ENCODE peak calls at places on chromosome 1, in seven cellular contexts. B is A549, D is GM20000, Y is lower leg skin, Q is IMR-90, E is coronary artery, O is lung. T is an unnamed sample.

GRCh38 chr1:100309863-100310262 is 42.4 kb upstream of the CDC14A start:
- DNase-seq in D (no peak), O (no peak), B (no peak), Q (no peak), Y (no peak), E (no peak), T (no peak)

GRCh38 chr1:234987415-234988159 is 141.1 kb downstream of the TOMM20 start:
- DNase-seq in O (peak; percentile 68), B (peak; percentile 55), Q (peak; percentile 87), Y (peak; percentile 96), E (peak; percentile 97), D (peak; percentile 49), T (no peak)

GRCh38 chr1:54710841-54711240 is 4.8 kb upstream of the TTC4 start:
- DNase-seq in D (no peak), Q (no peak), E (no peak), B (no peak), O (no peak), Y (peak; percentile 46), T (no peak)

GRCh38 chr1:19452221-19452663 is 33.1 kb downstream of the CAPZB start:
- DNase-seq in Y (peak; percentile 90), B (no peak), E (peak; percentile 90), Q (peak; percentile 57), O (peak; percentile 65), D (no peak), T (no peak)

GRCh38 chr1:85406887-85407593 is 57.9 kb downstream of the DDAH1 start:
- DNase-seq in Q (peak; percentile 94), O (peak; percentile 51), D (no peak), E (no peak), Y (no peak), B (peak; percentile 50), T (peak; percentile 4)

GRCh38 chr1:109514846-109515245 is 5.3 kb upstream of the AMIGO1 start:
- DNase-seq in Q (no peak), D (no peak), O (no peak), E (no peak), B (no peak), Y (no peak), T (no peak)

GRCh38 chr1:90537606-90538362 is 179.3 kb downstream of the BARHL2 start:
- DNase-seq in B (no peak), D (no peak), Q (no peak), Y (no peak), O (no peak), E (no peak), T (no peak)

GRCh38 chr1:77687519-77687906 is 5.1 kb upstream of the ZZZ3 start:
- DNase-seq in D (no peak), Y (no peak), O (no peak), B (no peak), E (no peak), Q (no peak), T (no peak)

GRCh38 chr1:47852006-47852686 is 145.0 kb downstream of the TRABD2B start:
- DNase-seq in B (no peak), E (peak; percentile 62), Q (no peak), D (no peak), O (no peak), Y (peak; percentile 73), T (no peak)

GRCh38 chr1:7040969-7041368 is 255.7 kb downstream of the CAMTA1 start:
- DNase-seq in B (no peak), D (no peak), Y (peak; percentile 61), E (no peak), O (no peak), Q (no peak), T (no peak)

GRCh38 chr1:113804421-113805255 is 7.6 kb downstream of the RSBN1 start:
- DNase-seq in E (no peak), Y (no peak), O (no peak), B (peak; percentile 67), D (no peak), Q (peak; percentile 92), T (no peak)

DNA sequence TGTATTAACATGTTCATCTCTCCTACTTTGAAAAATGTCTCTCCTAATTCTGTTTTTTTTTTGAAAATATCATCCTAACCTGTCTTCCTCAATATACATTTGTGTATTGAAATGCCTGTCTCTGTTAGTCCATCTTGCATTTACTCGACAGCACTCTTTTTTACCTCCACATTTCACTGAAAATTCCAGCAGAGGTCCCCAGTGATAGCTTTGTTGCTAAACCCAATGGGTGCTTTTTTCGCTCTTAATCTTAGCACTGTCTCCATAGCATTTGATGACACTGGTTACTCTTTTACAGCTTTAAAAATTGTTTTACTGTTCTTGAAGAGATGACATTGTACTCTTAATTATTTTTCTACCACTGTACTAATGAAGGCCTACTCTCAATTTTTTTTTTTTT is 10.8 kb downstream of the OSBPL9 start:
- DNase-seq in B (no peak), Y (no peak), E (no peak), D (peak; percentile 45), O (no peak), Q (peak; percentile 67), T (no peak)
- TF ChIP-seq CTCF in B (peak; percentile 38), Y (no peak), E (no peak), D (no peak), O (no peak), Q (peak; percentile 66), T (peak; percentile 54)

DNA sequence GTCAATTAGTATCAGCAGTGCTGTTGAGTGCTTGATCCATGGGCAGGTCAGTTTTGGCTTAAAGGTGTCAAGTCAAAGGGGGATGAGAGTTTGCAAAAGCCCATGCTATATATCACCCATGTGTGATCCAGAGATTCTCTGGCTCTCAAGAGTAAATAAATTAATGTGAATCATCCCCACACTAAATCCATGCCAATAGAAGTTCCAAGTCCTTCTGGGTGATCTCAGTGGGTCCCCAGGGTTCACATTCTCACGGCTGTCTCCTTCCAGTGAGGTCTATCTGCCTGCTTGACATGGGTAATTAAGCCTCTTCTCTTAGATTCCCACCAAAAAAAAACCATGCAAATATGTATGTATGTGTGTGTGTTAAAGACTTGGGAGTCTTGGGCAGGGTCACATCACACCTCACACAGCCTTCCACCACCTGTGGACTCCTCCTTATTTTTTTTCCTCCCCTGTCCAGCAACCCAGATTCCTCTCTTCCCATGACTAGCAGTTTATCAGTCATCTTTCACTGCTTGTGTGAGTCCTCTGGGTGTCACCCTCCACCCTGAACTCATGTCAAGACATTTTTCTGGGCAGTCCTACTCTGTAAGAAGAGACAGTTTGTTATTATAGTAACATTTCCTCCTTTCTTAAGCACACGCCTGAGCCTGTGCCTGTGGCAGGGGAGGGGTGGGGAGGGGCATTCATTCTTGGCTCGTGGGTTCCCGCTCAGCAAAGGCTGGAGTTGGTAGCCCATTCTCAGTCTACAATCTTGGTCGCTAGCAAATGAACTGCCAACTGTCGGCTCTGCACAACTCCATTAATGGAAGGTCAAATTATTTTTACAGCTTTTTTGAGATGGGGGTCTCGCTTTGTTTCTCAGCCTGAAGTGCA is 14.3 kb upstream of the S100A11 start:
- DNase-seq in Y (no peak), B (no peak), O (no peak), E (no peak), D (no peak), Q (peak; percentile 25), T (no peak)
- TF ChIP-seq CTCF in Y (no peak), B (no peak), O (no peak), E (no peak), D (no peak), Q (no peak), T (peak; percentile 49)

DNA sequence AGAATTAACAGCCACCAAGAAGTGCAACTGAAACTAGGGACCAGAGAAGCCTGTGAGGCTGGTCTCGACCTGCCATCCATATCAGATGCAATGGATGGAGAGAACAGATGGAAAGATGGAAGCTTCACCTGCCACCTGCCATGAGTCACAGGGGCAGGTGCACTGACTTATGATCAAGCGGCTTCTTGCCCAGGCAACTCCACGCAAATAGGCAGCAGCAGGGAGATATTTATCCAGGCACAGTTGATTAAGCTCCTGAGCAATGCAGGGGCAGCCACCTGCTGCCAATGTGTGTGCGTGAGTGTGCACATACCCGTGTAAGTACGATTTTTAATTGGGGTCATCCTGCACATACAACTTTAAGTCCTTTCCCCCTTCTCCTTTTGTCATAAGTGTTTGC is 174.2 kb downstream of the PTPRU start:
- DNase-seq in Q (no peak), D (no peak), E (peak; percentile 33), B (no peak), O (no peak), Y (peak; percentile 53), T (no peak)
- TF ChIP-seq CTCF in Q (no peak), D (no peak), E (no peak), B (no peak), O (no peak), Y (no peak), T (no peak)

GRCh38 chr1:43404353-43404752 is 14.7 kb downstream of the SZT2 start:
- DNase-seq in E (no peak), Q (no peak), Y (no peak), B (no peak), O (no peak), D (no peak), T (no peak)
- TF ChIP-seq CTCF in E (no peak), Q (no peak), Y (no peak), B (no peak), O (no peak), D (no peak), T (no peak)

DNA sequence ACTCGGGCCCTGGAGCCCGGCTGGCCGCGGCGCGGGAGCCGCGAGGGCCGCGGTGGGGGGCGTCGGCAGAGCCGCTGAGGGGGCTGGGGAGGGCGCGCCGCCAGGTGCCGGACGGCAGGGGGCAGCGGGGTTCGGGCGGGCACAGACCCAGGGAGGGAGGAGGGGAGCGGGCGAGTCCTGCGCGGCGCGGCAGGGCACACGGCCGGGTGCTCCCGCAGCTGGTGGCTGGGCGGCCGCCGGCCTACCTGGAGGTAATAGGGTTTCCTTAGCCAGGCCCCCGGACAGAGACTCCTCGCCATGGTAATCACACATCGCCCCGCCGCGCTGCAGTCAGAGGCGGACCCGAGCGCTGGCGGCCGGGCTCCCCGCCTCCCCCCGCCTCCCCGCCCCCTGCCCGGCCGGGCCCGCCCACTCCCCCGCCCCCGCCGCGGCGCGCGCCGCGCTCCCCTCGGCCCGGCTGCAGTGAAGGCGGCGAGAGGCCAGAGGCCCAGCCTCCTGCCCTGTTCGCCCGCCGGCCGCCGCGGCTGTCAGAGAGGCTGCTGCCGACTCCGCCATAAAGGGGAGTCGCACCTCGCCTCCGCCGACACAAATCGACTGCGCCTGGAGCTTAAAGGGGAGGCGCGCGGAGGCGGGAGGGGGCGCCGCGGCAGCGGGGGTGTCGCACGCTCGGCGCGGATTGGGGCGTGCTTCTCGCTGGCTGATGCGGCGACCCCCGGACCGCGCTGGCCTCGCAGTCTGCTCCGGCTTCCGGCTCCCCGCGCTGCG is at the start of gene DIPK1A:
- DNase-seq in E (peak; percentile 86), O (peak; percentile 71), Y (peak; percentile 94), D (peak; percentile 92), Q (peak; percentile 70), B (peak; percentile 51), T (no peak)
- TF ChIP-seq CTCF in E (no peak), O (no peak), Y (no peak), D (peak; percentile 28), Q (peak; percentile 23), B (no peak), T (peak; percentile 53)

GRCh38 chr1:202957733-202958543 is at the start of gene ADIPOR1:
- DNase-seq in D (peak; percentile 99), O (peak; percentile 93), Y (peak; percentile 98), B (peak; percentile 95), Q (peak; percentile 78), E (peak; percentile 92), T (no peak)
- TF ChIP-seq CTCF in D (no peak), O (no peak), Y (no peak), B (no peak), Q (peak; percentile 11), E (no peak), T (no peak)

GRCh38 chr1:9576903-9577302 is 11.8 kb upstream of the TMEM201 start:
- DNase-seq in D (no peak), Y (no peak), Q (no peak), O (no peak), E (no peak), B (no peak), T (no peak)
- TF ChIP-seq CTCF in D (no peak), Y (no peak), Q (no peak), O (no peak), E (no peak), B (no peak), T (no peak)

T was measured in keratinocyte.